ENCODE peak calls at places on chromosomes 16 and 17, in seven cellular contexts. P is lung; W is CD8-positive, alpha-beta T cell; O is gastrocnemius medialis; B is body of pancreas; J is fibroblast of the aortic adventitia; V is heart right ventricle. M is an unnamed sample.

GRCh38 chr16:24163935-24164334 is 92.2 kb upstream of the CACNG3 start:
- DNase-seq in P (no peak), W (no peak), O (no peak), B (no peak), J (no peak), V (no peak), M (no peak)

GRCh38 chr16:46972429-46972970 is 974 bp downstream of the DNAJA2 start:
- DNase-seq in P (no peak), W (peak), O (no peak), B (no peak), J (peak), V (no peak), M (no peak)

GRCh38 chr16:14388243-14388642 is 241.8 kb downstream of the PARN start:
- DNase-seq in P (no peak), W (no peak), O (no peak), B (no peak), J (no peak), V (no peak), M (no peak)

GRCh38 chr17:43169561-43170139 is 1.4 kb upstream of the NBR1 start:
- DNase-seq in P (no peak), W (no peak), O (peak), B (peak), J (peak), V (peak), M (peak)

GRCh38 chr17:32847977-32848376 is 28.9 kb downstream of the MYO1D start:
- DNase-seq in P (no peak), W (no peak), O (no peak), B (no peak), J (no peak), V (no peak), M (no peak)

GRCh38 chr16:426906-427249 is 1.4 kb downstream of the RAB11FIP3 start:
- DNase-seq in P (peak), W (no peak), O (no peak), B (no peak), J (no peak), V (no peak), M (no peak)

GRCh38 chr17:67506966-67507365 is 129.9 kb downstream of the PITPNC1 start:
- DNase-seq in P (no peak), W (no peak), O (no peak), B (no peak), J (peak), V (no peak), M (no peak)

GRCh38 chr16:959232-960040 is 11.3 kb downstream of the LMF1 start:
- DNase-seq in P (no peak), W (no peak), O (no peak), B (no peak), J (no peak), V (no peak), M (no peak)

GRCh38 chr17:6639651-6640535 is 618 bp downstream of the KIAA0753 start:
- DNase-seq in P (no peak), W (no peak), O (no peak), B (no peak), J (peak), V (peak), M (peak)

GRCh38 chr17:67431210-67432015 is 54.3 kb downstream of the PITPNC1 start:
- DNase-seq in P (no peak), W (no peak), O (no peak), B (no peak), J (peak), V (no peak), M (peak)

GRCh38 chr16:77956231-77956630 is 66.1 kb upstream of the CLEC3A start:
- DNase-seq in P (no peak), W (no peak), O (no peak), B (no peak), J (no peak), V (no peak), M (no peak)

GRCh38 chr16:77949445-77949844 is 72.9 kb upstream of the CLEC3A start:
- DNase-seq in P (no peak), W (no peak), O (no peak), B (no peak), J (no peak), V (peak), M (no peak)

GRCh38 chr16:77946834-77947233 is 75.5 kb upstream of the CLEC3A start:
- DNase-seq in P (no peak), W (no peak), O (no peak), B (no peak), J (peak), V (no peak), M (peak)

GRCh38 chr16:77955127-77955526 is 67.2 kb upstream of the CLEC3A start:
- DNase-seq in P (no peak), W (no peak), O (no peak), B (no peak), J (no peak), V (no peak), M (no peak)

DNA sequence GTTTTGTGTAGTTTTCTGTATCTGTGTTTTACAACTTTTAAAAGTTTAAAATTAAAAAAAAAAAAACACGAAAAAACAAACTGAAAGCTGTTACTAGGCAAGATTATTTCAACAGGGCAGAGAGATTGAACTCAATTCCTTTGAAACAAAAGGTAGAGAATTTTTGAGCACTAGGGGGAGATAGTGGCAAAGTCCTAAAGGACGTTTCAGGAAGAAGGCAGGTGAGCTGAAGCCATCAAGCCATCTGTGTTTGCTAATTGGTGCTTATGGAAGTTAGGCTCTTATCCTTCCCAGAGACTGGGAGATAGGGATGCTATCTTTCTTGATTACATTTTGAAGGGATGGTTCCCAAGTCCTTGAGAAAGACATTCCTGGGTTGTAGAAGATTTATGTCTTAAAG is 70.6 kb upstream of the CLEC3A start:
- DNase-seq in P (no peak), W (no peak), O (no peak), B (peak), J (no peak), V (no peak), M (no peak)
- TF ChIP-seq CTCF in P (no peak), W (no peak), O (no peak), B (peak), J (peak), V (peak), M (peak)

DNA sequence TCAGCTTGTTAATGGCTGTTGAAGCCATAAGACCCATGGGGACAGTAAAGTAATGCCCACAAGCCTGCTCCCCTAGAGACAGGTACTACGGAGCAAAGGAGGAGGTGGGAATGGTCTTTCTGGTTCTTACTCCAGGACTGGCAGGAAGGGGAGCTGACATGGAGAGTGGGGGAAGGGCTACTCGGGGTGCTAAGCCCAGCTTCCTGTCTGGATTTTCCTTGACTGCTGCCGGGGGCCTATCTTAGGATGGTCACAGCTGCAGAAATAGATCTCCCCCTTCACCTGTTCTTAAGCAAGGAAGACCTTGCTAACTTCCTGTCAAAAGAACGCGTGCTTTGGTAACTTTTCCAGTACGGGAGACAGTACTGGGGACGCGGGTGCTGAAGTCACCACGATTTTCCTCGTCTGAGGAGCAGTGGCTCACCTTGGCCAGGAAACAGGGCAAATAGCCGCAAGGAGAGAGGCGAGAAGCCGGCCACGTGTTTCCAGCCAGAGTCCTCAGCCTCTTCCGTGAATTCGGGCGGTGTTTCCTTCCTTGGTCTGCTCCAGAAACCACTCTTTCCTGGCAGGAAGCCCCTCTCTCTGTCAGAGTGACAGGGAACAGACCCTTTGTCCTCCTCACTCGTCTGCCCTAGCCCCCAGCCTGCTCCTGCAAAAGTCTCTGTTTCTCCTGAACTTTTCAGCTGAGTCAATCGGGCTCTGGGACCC is 656 bp upstream of the PRR29 start:
- DNase-seq in P (no peak), W (no peak), O (no peak), B (no peak), J (no peak), V (peak), M (no peak)
- H3K4me3 ChIP-seq in P (no peak), W (peak), O (peak), B (no peak), J (peak), V (peak), M (peak)

GRCh38 chr17:61253937-61254677 is 145.5 kb upstream of the TBX2 start:
- DNase-seq in P (no peak), W (no peak), O (no peak), B (no peak), J (no peak), V (no peak), M (no peak)

GRCh38 chr17:61251939-61252865 is 147.4 kb upstream of the TBX2 start:
- DNase-seq in P (peak), W (no peak), O (peak), B (peak), J (peak), V (peak), M (peak)

GRCh38 chr17:61253293-61253801 is 146.3 kb upstream of the TBX2 start:
- DNase-seq in P (no peak), W (no peak), O (peak), B (peak), J (no peak), V (peak), M (no peak)

GRCh38 chr17:61254894-61255293 is 144.7 kb upstream of the TBX2 start:
- DNase-seq in P (no peak), W (no peak), O (no peak), B (no peak), J (peak), V (no peak), M (no peak)

GRCh38 chr17:61255609-61256008 is 144.0 kb upstream of the TBX2 start:
- DNase-seq in P (no peak), W (no peak), O (no peak), B (no peak), J (no peak), V (no peak), M (no peak)
- TF ChIP-seq CTCF in P (no peak), W (no peak), O (no peak), B (no peak), J (no peak), V (no peak), M (no peak)

GRCh38 chr16:3123986-3124886 is 10.6 kb upstream of the ZNF213 start:
- DNase-seq in P (peak), W (peak), O (peak), B (peak), J (peak), V (peak), M (peak)

GRCh38 chr16:3131755-3132377 is 3.0 kb upstream of the ZNF213 start:
- DNase-seq in P (no peak), W (no peak), O (no peak), B (peak), J (peak), V (no peak), M (peak)

GRCh38 chr16:3134338-3135119 is at the start of gene ZNF213:
- DNase-seq in P (peak), W (peak), O (peak), B (peak), J (peak), V (peak), M (peak)

GRCh38 chr16:3127745-3128144 is 7.1 kb upstream of the ZNF213 start:
- DNase-seq in P (no peak), W (no peak), O (no peak), B (no peak), J (no peak), V (no peak), M (no peak)

DNA sequence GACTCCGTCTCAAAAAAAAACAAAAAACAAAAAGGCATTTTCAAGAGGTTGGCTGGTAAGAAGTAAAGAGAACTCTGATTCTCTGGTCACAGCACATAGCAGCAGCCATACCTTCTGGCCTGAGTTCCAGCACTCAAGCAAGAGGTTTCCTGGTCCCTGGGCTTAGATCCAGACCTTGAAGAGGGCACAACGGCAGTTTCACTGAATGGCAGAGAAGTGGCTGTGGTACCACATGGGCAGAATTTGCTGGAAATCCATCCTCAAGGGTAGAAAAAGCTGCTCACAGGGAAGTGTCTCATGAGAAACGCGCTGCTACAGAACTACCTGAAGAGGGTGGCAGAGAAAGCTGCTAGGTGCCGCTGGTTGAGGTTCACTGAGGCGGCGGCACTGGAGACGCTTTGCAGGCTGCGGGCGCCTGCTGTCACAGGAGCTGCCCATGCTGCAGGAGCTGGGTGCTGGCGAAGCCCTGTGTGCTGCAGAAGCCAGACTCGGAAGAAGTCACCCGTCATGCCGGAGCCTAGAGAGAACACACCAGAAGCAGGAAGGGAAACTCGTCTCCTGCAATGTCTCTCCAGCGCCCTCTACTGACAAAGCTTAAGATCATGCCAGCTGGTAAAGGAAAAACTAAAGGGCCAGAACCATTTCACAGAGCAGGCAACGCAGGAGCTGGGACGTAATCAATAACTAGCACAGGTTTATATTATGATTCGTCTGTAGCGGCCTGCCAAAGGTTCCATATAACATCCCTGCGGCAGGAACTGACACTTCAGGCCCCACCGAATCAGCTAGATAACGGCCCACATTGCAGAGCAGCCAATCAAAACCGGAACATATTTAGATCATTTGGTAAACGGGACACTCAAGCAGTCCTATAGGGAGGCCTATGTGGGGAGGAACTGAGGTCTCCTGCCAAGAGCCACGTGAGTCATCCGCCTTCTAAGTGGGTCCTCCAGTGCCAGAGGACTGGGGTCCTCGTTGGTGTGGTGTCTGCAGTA is 5.4 kb upstream of the ZNF213 start:
- DNase-seq in P (peak), W (peak), O (peak), B (peak), J (peak), V (peak), M (peak)
- H3K4me3 ChIP-seq in P (peak), W (peak), O (peak), B (no peak), J (peak), V (peak), M (peak)

GRCh38 chr16:73032548-73033270 is 15.2 kb downstream of the ZFHX3 start:
- DNase-seq in P (no peak), W (no peak), O (no peak), B (no peak), J (no peak), V (no peak), M (no peak)
- TF ChIP-seq CTCF in P (no peak), W (no peak), O (no peak), B (no peak), J (no peak), V (peak), M (no peak)

DNA sequence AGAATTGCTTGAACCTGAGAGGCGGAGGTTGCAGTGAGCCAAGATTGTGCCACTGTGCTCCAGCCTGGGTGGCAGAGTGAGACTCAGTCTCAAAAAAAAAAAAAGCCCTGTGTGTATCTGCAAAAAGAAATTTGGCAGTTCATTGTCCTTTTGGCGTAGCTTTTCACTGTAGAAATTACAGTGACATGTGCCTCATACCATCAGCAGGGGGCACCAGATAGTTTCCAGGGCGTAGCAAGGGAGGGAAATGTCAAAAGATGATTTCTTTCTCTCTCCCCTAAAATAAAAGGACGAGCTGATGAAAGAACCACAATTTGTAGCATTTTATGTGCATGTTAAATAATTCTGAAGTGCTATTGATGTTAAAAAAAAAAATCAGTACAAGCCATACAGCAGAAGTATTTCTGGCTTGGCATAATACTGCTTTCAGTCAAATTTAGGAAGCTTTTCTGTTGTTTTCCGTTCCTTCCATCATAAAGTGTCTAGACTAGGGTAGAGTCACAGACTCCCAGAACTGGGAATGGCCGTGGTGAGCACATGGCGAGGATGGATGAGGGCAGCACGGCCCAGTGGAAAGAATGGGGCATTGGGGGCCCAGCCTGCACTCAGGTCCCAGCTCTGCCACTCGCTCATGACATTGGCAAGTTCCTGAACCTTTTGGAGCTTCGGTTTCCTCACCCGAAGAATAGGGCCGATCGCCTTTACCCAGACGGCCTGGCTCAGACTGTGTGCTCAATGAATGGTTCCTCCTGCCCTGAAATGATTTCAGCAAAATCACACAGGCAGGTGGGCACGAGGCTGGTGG is 59.8 kb upstream of the RPH3AL start:
- DNase-seq in P (peak), W (peak), O (no peak), B (peak), J (peak), V (peak), M (peak)
- H3K4me3 ChIP-seq in P (no peak), W (peak), O (no peak), B (no peak), J (peak), V (no peak), M (no peak)